ENCODE peak calls at places on chromosomes 12 and 14, in eight cellular contexts. Q is PC-9, M is choroid plexus epithelial cell, R is uterus, S is stomach, V is astrocyte of the cerebellum, B is brain microvascular endothelial cell, Z is fibroblast of pulmonary artery. I is an unnamed sample.

GRCh38 chr12:571795-572531 is 91.3 kb downstream of the NINJ2 start:
- DNase-seq in M (no peak), B (no peak), S (peak; percentile 40), Z (no peak), Q (no peak), R (no peak), V (no peak), I (peak; percentile 63)

GRCh38 chr12:52403561-52403960 is 2.6 kb downstream of the KRT82 start:
- DNase-seq in S (no peak), B (no peak), V (no peak), Q (no peak), Z (no peak), M (no peak), R (no peak), I (peak; percentile 25)

GRCh38 chr12:42473130-42473529 is 116.4 kb downstream of the PRICKLE1 start:
- DNase-seq in V (no peak), S (no peak), Q (no peak), Z (peak; percentile 45), B (peak; percentile 8), M (peak; percentile 75), R (no peak), I (no peak)

GRCh38 chr12:41424651-41425050 is 236.5 kb downstream of the PDZRN4 start:
- DNase-seq in Z (no peak), S (no peak), V (no peak), M (no peak), B (no peak), R (no peak), Q (no peak), I (no peak)

GRCh38 chr12:108955225-108955835 is 65.5 kb downstream of the SVOP start:
- DNase-seq in B (peak; percentile 11), Q (no peak), M (peak; percentile 34), Z (peak; percentile 34), V (no peak), S (no peak), R (no peak), I (peak; percentile 53)

GRCh38 chr12:46266382-46266791 is 2.5 kb downstream of the SLC38A1 start:
- DNase-seq in B (peak; percentile 31), V (no peak), M (peak; percentile 70), R (peak; percentile 22), Q (peak; percentile 36), S (no peak), Z (peak; percentile 69), I (no peak)

GRCh38 chr14:23481362-23481970 is 12.0 kb downstream of the NGDN start:
- DNase-seq in R (no peak), M (peak; percentile 28), S (no peak), Q (no peak), Z (peak; percentile 47), V (no peak), B (no peak), I (no peak)

GRCh38 chr12:88258396-88258795 is 116.3 kb downstream of the TMTC3 start:
- DNase-seq in B (no peak), Z (no peak), Q (no peak), M (no peak), V (no peak), S (no peak), R (no peak), I (no peak)

GRCh38 chr12:94621662-94622359 is 28.5 kb downstream of the TMCC3 start:
- DNase-seq in Q (peak; percentile 42), Z (peak; percentile 23), V (no peak), R (no peak), B (peak; percentile 79), M (peak; percentile 72), S (no peak), I (no peak)

GRCh38 chr14:50344116-50344775 is 32.1 kb downstream of the DMAC2L start:
- DNase-seq in M (no peak), V (no peak), Z (no peak), B (no peak), R (no peak), S (no peak), Q (no peak), I (no peak)

GRCh38 chr14:24368562-24369252 is 723 bp downstream of the NFATC4 start:
- DNase-seq in M (peak; percentile 58), Z (peak; percentile 62), B (peak; percentile 46), V (peak; percentile 18), S (no peak), R (peak; percentile 79), Q (peak; percentile 15), I (peak; percentile 70)

GRCh38 chr12:76708291-76708690 is 55.6 kb upstream of the ZDHHC17 start:
- DNase-seq in R (peak; percentile 31), M (no peak), S (no peak), V (no peak), Z (no peak), Q (no peak), B (no peak), I (no peak)

GRCh38 chr12:54413284-54414190 is 5.5 kb downstream of the ITGA5 start:
- DNase-seq in M (peak; percentile 65), Z (peak; percentile 56), B (peak; percentile 59), R (no peak), S (peak; percentile 37), Q (no peak), V (no peak), I (peak; percentile 52)

GRCh38 chr12:126355346-126355745 is 1290.1 kb downstream of the AACS start:
- DNase-seq in S (no peak), V (no peak), Z (no peak), M (no peak), R (no peak), Q (no peak), B (no peak), I (no peak)

GRCh38 chr14:74620497-74620921 is 8.5 kb upstream of the LTBP2 start:
- DNase-seq in M (peak; percentile 82), R (no peak), Z (peak; percentile 87), B (peak; percentile 96), Q (peak; percentile 91), V (peak; percentile 91), S (no peak), I (no peak)

GRCh38 chr12:57604454-57605307 is at the start of gene DTX3:
- DNase-seq in Q (no peak), B (peak; percentile 3), Z (no peak), S (no peak), V (no peak), R (peak; percentile 61), M (peak; percentile 44), I (peak; percentile 54)

GRCh38 chr12:129385637-129385990 is 518.2 kb downstream of the TMEM132D start:
- DNase-seq in V (no peak), R (no peak), B (no peak), M (no peak), Q (no peak), S (no peak), Z (no peak), I (no peak)
- H3K4me3 ChIP-seq in V (no peak overlapping the region), R (no peak overlapping the region), B (no peak overlapping the region), M (no peak overlapping the region), Q (no peak overlapping the region), S (no peak overlapping the region), Z (no peak overlapping the region), I (no peak overlapping the region)

GRCh38 chr12:132582058-132582420 is 28.3 kb downstream of the LRCOL1 start:
- DNase-seq in S (no peak), Z (no peak), Q (no peak), M (no peak), R (no peak), V (no peak), B (no peak), I (peak; percentile 48)

GRCh38 chr12:132581348-132582057 is 28.9 kb downstream of the LRCOL1 start:
- DNase-seq in Q (no peak), R (no peak), Z (no peak), S (no peak), M (no peak), V (no peak), B (no peak), I (peak; percentile 13)

GRCh38 chr12:132583311-132583710 is 27.1 kb downstream of the LRCOL1 start:
- DNase-seq in Q (no peak), V (no peak), Z (no peak), R (no peak), M (no peak), B (no peak), S (no peak), I (no peak)

GRCh38 chr12:132583736-132584135 is 26.6 kb downstream of the LRCOL1 start:
- DNase-seq in S (no peak), V (no peak), R (no peak), M (no peak), Z (no peak), B (no peak), Q (no peak), I (no peak)

GRCh38 chr12:132582582-132583279 is 27.7 kb downstream of the LRCOL1 start:
- DNase-seq in R (no peak), S (no peak), M (no peak), V (no peak), B (no peak), Q (no peak), Z (no peak), I (no peak)
- H3K4me3 ChIP-seq in R (peak overlapping the region; percentile 7), S (peak overlapping the region; percentile 42), M (no peak overlapping the region), V (no peak overlapping the region), B (no peak overlapping the region), Q (no peak overlapping the region), Z (no peak overlapping the region), I (peak overlapping the region; percentile 41)

DNA sequence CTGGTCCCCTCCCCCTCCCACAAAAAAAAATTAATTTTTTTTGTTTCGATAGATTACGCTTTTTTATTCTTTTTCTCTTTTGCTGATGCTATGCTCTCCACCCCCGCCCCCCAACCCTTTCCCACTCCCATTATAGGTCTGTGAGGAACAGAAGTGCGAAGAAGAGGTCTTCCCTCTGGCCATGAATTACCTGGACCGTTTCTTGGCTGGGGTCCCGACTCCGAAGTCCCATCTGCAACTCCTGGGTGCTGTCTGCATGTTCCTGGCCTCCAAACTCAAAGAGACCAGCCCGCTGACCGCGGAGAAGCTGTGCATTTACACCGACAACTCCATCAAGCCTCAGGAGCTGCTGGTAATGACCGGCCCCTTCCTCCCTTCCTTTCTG is 2.3 kb downstream of the CCND2 start:
- DNase-seq in B (no peak), Z (no peak), M (no peak), R (peak; percentile 66), Q (no peak), S (no peak), V (no peak), I (no peak)
- H3K4me3 ChIP-seq in B (no peak overlapping the region), Z (peak overlapping the region; percentile 76), M (peak overlapping the region; percentile 61), R (peak overlapping the region; percentile 47), Q (no peak overlapping the region), S (peak overlapping the region; percentile 72), V (peak overlapping the region; percentile 36), I (peak overlapping the region; percentile 69)

GRCh38 chr14:105197274-105197673 is 16.2 kb upstream of the NUDT14 start:
- DNase-seq in Z (peak; percentile 76), B (no peak), S (no peak), Q (peak; percentile 37), V (no peak), M (peak; percentile 36), R (no peak), I (peak; percentile 78)
- H3K4me3 ChIP-seq in Z (no peak overlapping the region), B (no peak overlapping the region), S (peak overlapping the region; percentile 28), Q (no peak overlapping the region), V (no peak overlapping the region), M (no peak overlapping the region), R (no peak overlapping the region), I (no peak overlapping the region)

GRCh38 chr14:68814376-68815287 is 21.8 kb upstream of the ZFP36L1 start:
- DNase-seq in M (peak; percentile 73), V (no peak), R (peak; percentile 60), B (no peak), Q (peak; percentile 22), S (no peak), Z (peak; percentile 53), I (peak; percentile 64)
- H3K4me3 ChIP-seq in M (peak overlapping the region; percentile 34), V (no peak overlapping the region), R (peak overlapping the region; percentile 1), B (no peak overlapping the region), Q (no peak overlapping the region), S (peak overlapping the region; percentile 22), Z (peak overlapping the region; percentile 20), I (peak overlapping the region; percentile 72)